ENCODE peak calls at places on chromosome 10, in eight cellular contexts. Q, D, S, G, H, E, C and B are unnamed samples.

GRCh38 chr10:55214608-55215007 is 413.6 kb upstream of the PCDH15 start:
- ATAC-seq in H (no peak), D (no peak), S (no peak), C (no peak), E (no peak), G (no peak), Q (no peak), B (no peak)

GRCh38 chr10:76558586-76558985 is 1079.0 kb downstream of the KCNMA1 start:
- ATAC-seq in H (no peak), Q (no peak), E (no peak), S (no peak), C (no peak), G (peak), D (no peak), B (no peak)

GRCh38 chr10:52313350-52314006 is 603 bp upstream of the DKK1 start:
- ATAC-seq in E (peak), C (no peak), Q (no peak), D (no peak), G (no peak), H (no peak), S (no peak), B (no peak)

GRCh38 chr10:119070395-119071165 is 10.0 kb downstream of the EIF3A start:
- ATAC-seq in D (peak), E (no peak), Q (no peak), S (no peak), G (no peak), H (no peak), C (no peak), B (no peak)

GRCh38 chr10:17713133-17713532 is 38.9 kb upstream of the TMEM236 start:
- ATAC-seq in D (no peak), H (no peak), C (no peak), Q (no peak), G (no peak), E (no peak), S (no peak), B (no peak)

GRCh38 chr10:77548671-77549070 is 88.9 kb downstream of the KCNMA1 start:
- ATAC-seq in Q (no peak), D (no peak), S (no peak), H (no peak), G (no peak), E (no peak), C (no peak), B (no peak)

GRCh38 chr10:12501324-12501723 is 152.0 kb downstream of the CAMK1D start:
- ATAC-seq in Q (no peak), D (no peak), G (peak), H (no peak), S (no peak), E (no peak), C (no peak), B (no peak)

GRCh38 chr10:121608669-121609190 is 10.5 kb upstream of the FGFR2 start:
- ATAC-seq in Q (peak), E (peak), D (peak), G (peak), H (peak), C (peak), S (no peak), B (peak)

GRCh38 chr10:58240531-58240930 is 27.2 kb downstream of the IPMK start:
- ATAC-seq in G (no peak), D (no peak), E (no peak), H (no peak), S (no peak), Q (no peak), C (no peak), B (no peak)

GRCh38 chr10:128180843-128181242 is 54.6 kb upstream of the MKI67 start:
- ATAC-seq in D (peak), E (no peak), G (no peak), Q (peak), S (peak), H (peak), C (peak), B (peak)

GRCh38 chr10:94630017-94630688 is 53.4 kb upstream of the CYP2C18 start:
- ATAC-seq in C (no peak), D (no peak), S (no peak), H (no peak), E (no peak), Q (no peak), G (no peak), B (no peak)

GRCh38 chr10:92240289-92241157 is 50.4 kb downstream of the CPEB3 start:
- ATAC-seq in C (peak), E (peak), G (peak), Q (peak), D (peak), H (peak), S (peak), B (peak)

GRCh38 chr10:84201244-84201606 is 6.9 kb downstream of the CDHR1 start:
- ATAC-seq in C (no peak), D (no peak), H (no peak), E (no peak), S (no peak), Q (no peak), G (no peak), B (no peak)

GRCh38 chr10:86820509-86820908 is 64.1 kb downstream of the BMPR1A start:
- ATAC-seq in S (no peak), G (no peak), E (no peak), Q (no peak), C (no peak), D (no peak), H (no peak), B (no peak)

GRCh38 chr10:116561026-116561425 is 15.3 kb downstream of the PNLIP start:
- ATAC-seq in G (no peak), S (no peak), D (no peak), E (no peak), C (no peak), H (no peak), Q (no peak), B (no peak)

GRCh38 chr10:24718031-24718855 is 5.4 kb downstream of the ARHGAP21 start:
- ATAC-seq in Q (no peak), E (no peak), H (no peak), D (no peak), C (no peak), G (no peak), S (no peak), B (no peak)

GRCh38 chr10:118793545-118793944 is 38.8 kb upstream of the CACUL1 start:
- ATAC-seq in E (no peak), H (no peak), Q (no peak), S (no peak), D (no peak), G (no peak), C (no peak), B (no peak)

GRCh38 chr10:125739994-125740679 is 20.6 kb downstream of the EDRF1 start:
- ATAC-seq in Q (no peak), D (no peak), S (no peak), H (no peak), E (no peak), C (no peak), G (no peak), B (no peak)

GRCh38 chr10:5774987-5775386 is 38.2 kb downstream of the GDI2 start:
- ATAC-seq in Q (no peak), G (no peak), S (no peak), D (no peak), E (no peak), C (no peak), H (no peak), B (no peak)

GRCh38 chr10:59628456-59628855 is 81.2 kb downstream of the SLC16A9 start:
- ATAC-seq in H (no peak), D (no peak), G (no peak), Q (no peak), C (no peak), S (no peak), E (no peak), B (no peak)

GRCh38 chr10:90920986-90921643 is at the start of gene ANKRD1:
- ATAC-seq in D (no peak), H (no peak), Q (no peak), S (no peak), G (peak), E (no peak), C (no peak), B (no peak)

GRCh38 chr10:28913436-28913835 is 236.1 kb downstream of the BAMBI start:
- ATAC-seq in H (no peak), G (no peak), Q (no peak), D (no peak), S (no peak), C (no peak), E (no peak), B (no peak)

GRCh38 chr10:117548191-117548668 is 5.7 kb downstream of the EMX2 start:
- ATAC-seq in G (no peak), Q (no peak), S (no peak), H (no peak), E (no peak), D (no peak), C (no peak), B (no peak)

GRCh38 chr10:74593470-74593869 is 232.9 kb upstream of the KAT6B start:
- ATAC-seq in C (no peak), Q (no peak), S (no peak), G (peak), H (no peak), D (peak), E (no peak), B (peak)

GRCh38 chr10:93993414-93993781 is 333 bp upstream of the PLCE1 start:
- ATAC-seq in C (no peak), Q (no peak), S (no peak), D (no peak), E (peak), H (no peak), G (peak), B (no peak)

GRCh38 chr10:129626801-129627434 is 159.9 kb downstream of the MGMT start:
- ATAC-seq in D (no peak), Q (no peak), S (no peak), G (no peak), E (no peak), C (no peak), H (no peak), B (no peak)

GRCh38 chr10:120460776-120461175 is 3.7 kb downstream of the PLPP4 start:
- ATAC-seq in D (no peak), H (no peak), S (no peak), Q (no peak), G (no peak), C (no peak), E (no peak), B (no peak)

GRCh38 chr10:99731296-99732032 is 463 bp downstream of the COX15 start:
- ATAC-seq in C (no peak), Q (no peak), G (peak), H (no peak), D (no peak), S (no peak), E (no peak), B (no peak)

GRCh38 chr10:127945948-127946347 is 39.0 kb downstream of the PTPRE start:
- ATAC-seq in S (no peak), C (no peak), E (no peak), H (peak), D (no peak), Q (no peak), G (no peak), B (no peak)

GRCh38 chr10:66925896-66926719 is at the start of gene LRRTM3:
- ATAC-seq in C (peak), D (peak), Q (peak), E (peak), S (no peak), G (peak), H (no peak), B (peak)

GRCh38 chr10:115167716-115168115 is 74.6 kb downstream of the ATRNL1 start:
- ATAC-seq in H (no peak), S (no peak), D (no peak), Q (no peak), C (no peak), E (no peak), G (no peak), B (no peak)

GRCh38 chr10:120850911-120851865 is at the start of gene WDR11:
- ATAC-seq in C (peak), H (peak), Q (peak), G (peak), D (peak), E (peak), S (peak), B (peak)

GRCh38 chr10:79003183-79004100 is 65.3 kb upstream of the ZMIZ1 start:
- ATAC-seq in G (peak), H (no peak), Q (no peak), C (no peak), D (no peak), E (no peak), S (no peak), B (no peak)

GRCh38 chr10:74620626-74621025 is 205.8 kb upstream of the KAT6B start:
- ATAC-seq in E (no peak), G (no peak), S (no peak), C (no peak), H (no peak), Q (no peak), D (no peak), B (no peak)

GRCh38 chr10:119268428-119268827 is 61.1 kb downstream of the GRK5 start:
- ATAC-seq in Q (no peak), E (no peak), D (peak), H (no peak), S (no peak), G (no peak), C (no peak), B (no peak)

GRCh38 chr10:128277267-128277666 is 151.0 kb upstream of the MKI67 start:
- ATAC-seq in E (no peak), S (no peak), C (no peak), G (no peak), D (no peak), H (no peak), Q (no peak), B (no peak)

GRCh38 chr10:121490906-121491519 is 107.2 kb downstream of the FGFR2 start:
- ATAC-seq in C (no peak), E (peak), H (no peak), G (no peak), D (no peak), Q (no peak), S (no peak), B (no peak)

GRCh38 chr10:28679941-28680752 is 2.8 kb downstream of the BAMBI start:
- ATAC-seq in D (no peak), Q (no peak), S (no peak), E (no peak), H (no peak), C (no peak), G (no peak), B (no peak)